ENCODE peak calls at places on chromosomes 11 and 22, in five cellular contexts. F is stimulated activated naive CD8-positive, alpha-beta T cell treated with anti-CD3 and anti-CD28 coated beads, Interleukin-15, amount 100 ng/mL, for 72 hours; Y is activated effector memory CD4-positive, alpha-beta T cell treated with anti-CD3 and anti-CD28 coated beads, Interleukin-2, amount 50 U/mL, for 16 hours; Q is NCI-H2029; W is colonic mucosa. Z is an unnamed sample.

GRCh38 chr22:26981111-26981510 is 323.7 kb downstream of the MIAT start:
- DNase-seq in F (no peak), W (no peak), Y (no peak), Q (no peak), Z (no peak)

GRCh38 chr22:20591660-20592310 is 84.4 kb downstream of the MED15 start:
- DNase-seq in F (no peak), Y (no peak), Q (peak; percentile 18), W (no peak), Z (no peak)

GRCh38 chr11:63961608-63962412 is 12.6 kb upstream of the COX8A start:
- DNase-seq in Q (peak; percentile 76), Y (no peak), W (peak; percentile 38), F (peak; percentile 28), Z (no peak)

GRCh38 chr11:102241026-102241425 is 76.3 kb upstream of the BIRC3 start:
- DNase-seq in F (no peak), Q (no peak), W (no peak), Y (no peak), Z (no peak)

GRCh38 chr11:76803811-76804600 is 20.9 kb downstream of the TSKU start:
- DNase-seq in Q (no peak), F (peak; percentile 80), W (peak; percentile 16), Y (peak; percentile 82), Z (no peak)

GRCh38 chr22:35425971-35426800 is 26.2 kb downstream of the MCM5 start:
- DNase-seq in F (no peak), W (no peak), Y (no peak), Q (no peak), Z (peak; percentile 33)

GRCh38 chr22:27329471-27329870 is 472.1 kb downstream of the MN1 start:
- DNase-seq in F (no peak), Y (no peak), W (no peak), Q (no peak), Z (no peak)

GRCh38 chr11:132686827-132687370 is 845.4 kb downstream of the OPCML start:
- DNase-seq in W (no peak), Y (no peak), Q (no peak), F (no peak), Z (no peak)

GRCh38 chr11:70176940-70177689 is 26.0 kb upstream of the FADD start:
- DNase-seq in W (peak; percentile 29), Q (no peak), Y (peak; percentile 84), F (peak; percentile 65), Z (no peak)

Z was measured in NCI-H2107.